ENCODE peak calls at places on chromosomes 13 and 19, in seven cellular contexts. M is testis, C is HCT116, E is GM23338, H is neural crest cell, N is thoracic aorta, P is tibial nerve. O is an unnamed sample.

GRCh38 chr13:75550159-75550567 is 572 bp downstream of the UCHL3 start:
- DNase-seq in M (peak), C (peak), E (peak), H (no peak), N (peak), P (no peak), O (no peak)

GRCh38 chr13:35514801-35515502 is 38.5 kb upstream of the MAB21L1 start:
- DNase-seq in M (no peak), C (no peak), E (peak), H (no peak), N (no peak), P (no peak), O (no peak)

GRCh38 chr19:47494729-47495128 is 10.7 kb upstream of the KPTN start:
- DNase-seq in M (no peak), C (no peak), E (no peak), H (no peak), N (no peak), P (no peak), O (no peak)

GRCh38 chr13:75635621-75636338 is at the start of gene LMO7:
- DNase-seq in M (peak), C (no peak), E (peak), H (peak), N (no peak), P (peak), O (peak)

GRCh38 chr13:33286143-33286542 is 588 bp upstream of the STARD13 start:
- DNase-seq in M (peak), C (no peak), E (peak), H (no peak), N (no peak), P (no peak), O (no peak)

GRCh38 chr13:99577934-99578917 is 77.0 kb downstream of the TM9SF2 start:
- DNase-seq in M (no peak), C (no peak), E (peak), H (peak), N (no peak), P (no peak), O (no peak)

GRCh38 chr13:35479223-35479536 is 2.7 kb upstream of the MAB21L1 start:
- DNase-seq in M (no peak), C (no peak), E (peak), H (no peak), N (no peak), P (no peak), O (no peak)

GRCh38 chr13:34046457-34046856 is 228.5 kb downstream of the RFC3 start:
- DNase-seq in M (no peak), C (no peak), E (no peak), H (no peak), N (no peak), P (no peak), O (no peak)

GRCh38 chr13:30071890-30072817 is 221.7 kb upstream of the UBL3 start:
- DNase-seq in M (no peak), C (no peak), E (peak), H (no peak), N (no peak), P (no peak), O (peak)

GRCh38 chr13:97630725-97631124 is 196.8 kb downstream of the RAP2A start:
- DNase-seq in M (no peak), C (no peak), E (no peak), H (no peak), N (no peak), P (no peak), O (no peak)

GRCh38 chr13:97627566-97627965 is 193.6 kb downstream of the RAP2A start:
- DNase-seq in M (peak), C (no peak), E (peak), H (no peak), N (no peak), P (no peak), O (no peak)

GRCh38 chr13:97629601-97630272 is 195.8 kb downstream of the RAP2A start:
- DNase-seq in M (no peak), C (no peak), E (no peak), H (no peak), N (no peak), P (no peak), O (peak)

GRCh38 chr13:97631158-97631557 is 197.2 kb downstream of the RAP2A start:
- DNase-seq in M (no peak), C (no peak), E (peak), H (no peak), N (no peak), P (no peak), O (no peak)
- TF ChIP-seq CTCF in M (no peak), C (no peak), E (peak), H (no peak), N (no peak), P (no peak), O (no peak)

DNA sequence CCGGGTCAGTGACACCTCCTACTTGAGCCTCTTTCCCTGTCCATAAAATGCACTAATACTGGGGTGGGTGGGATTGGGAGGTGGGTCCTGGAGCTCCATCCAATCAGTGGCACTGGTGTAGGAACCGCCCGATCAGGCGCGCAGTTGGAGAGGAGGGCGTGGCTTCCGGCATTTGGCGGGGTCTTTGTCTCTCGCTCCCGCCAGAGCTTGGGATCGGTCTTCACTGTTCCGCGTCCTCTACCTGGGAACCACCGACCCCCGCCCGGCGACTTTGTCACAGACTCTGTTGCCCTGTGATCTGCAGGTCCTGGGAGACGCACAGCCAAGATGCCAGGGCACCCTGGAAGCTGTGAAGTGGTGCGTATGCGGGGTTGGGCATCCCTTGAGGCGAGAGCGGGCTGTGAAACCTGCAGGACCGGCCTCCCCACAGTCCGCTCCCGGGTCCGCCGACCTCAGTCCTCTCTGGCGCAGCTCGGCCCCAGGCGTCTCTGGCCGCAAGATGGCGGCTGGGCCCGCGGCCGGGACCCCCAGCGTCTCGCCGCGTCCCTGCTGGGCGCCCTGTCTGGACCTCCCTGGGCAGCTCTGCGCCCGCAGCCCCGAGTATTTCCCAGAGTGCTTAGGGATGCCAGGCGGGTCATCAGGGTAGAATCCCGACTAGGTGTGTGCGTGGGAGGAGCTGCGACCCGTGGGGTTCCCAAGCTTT is 41.6 kb upstream of the ZNF730 start:
- DNase-seq in M (peak), C (no peak), E (peak), H (peak), N (no peak), P (no peak), O (peak)
- TF ChIP-seq CTCF in M (no peak), C (no peak), E (peak), H (no peak), N (no peak), P (no peak), O (no peak)

GRCh38 chr13:110138009-110138699 is 168.8 kb downstream of the COL4A1 start:
- DNase-seq in M (peak), C (peak), E (peak), H (no peak), N (peak), P (no peak), O (peak)
- TF ChIP-seq CTCF in M (no peak), C (peak), E (peak), H (peak), N (no peak), P (peak), O (no peak)

GRCh38 chr19:5567971-5568407 is 236 bp upstream of the TINCR start:
- DNase-seq in M (no peak), C (no peak), E (no peak), H (no peak), N (no peak), P (no peak), O (no peak)

GRCh38 chr19:5564930-5565329 is 2.8 kb downstream of the TINCR start:
- DNase-seq in M (no peak), C (no peak), E (no peak), H (no peak), N (no peak), P (no peak), O (no peak)

GRCh38 chr19:5571777-5572176 is 4.0 kb upstream of the TINCR start:
- DNase-seq in M (no peak), C (no peak), E (no peak), H (no peak), N (no peak), P (no peak), O (no peak)

GRCh38 chr19:5563941-5564612 is 3.7 kb downstream of the TINCR start:
- DNase-seq in M (no peak), C (no peak), E (no peak), H (no peak), N (no peak), P (no peak), O (no peak)

DNA sequence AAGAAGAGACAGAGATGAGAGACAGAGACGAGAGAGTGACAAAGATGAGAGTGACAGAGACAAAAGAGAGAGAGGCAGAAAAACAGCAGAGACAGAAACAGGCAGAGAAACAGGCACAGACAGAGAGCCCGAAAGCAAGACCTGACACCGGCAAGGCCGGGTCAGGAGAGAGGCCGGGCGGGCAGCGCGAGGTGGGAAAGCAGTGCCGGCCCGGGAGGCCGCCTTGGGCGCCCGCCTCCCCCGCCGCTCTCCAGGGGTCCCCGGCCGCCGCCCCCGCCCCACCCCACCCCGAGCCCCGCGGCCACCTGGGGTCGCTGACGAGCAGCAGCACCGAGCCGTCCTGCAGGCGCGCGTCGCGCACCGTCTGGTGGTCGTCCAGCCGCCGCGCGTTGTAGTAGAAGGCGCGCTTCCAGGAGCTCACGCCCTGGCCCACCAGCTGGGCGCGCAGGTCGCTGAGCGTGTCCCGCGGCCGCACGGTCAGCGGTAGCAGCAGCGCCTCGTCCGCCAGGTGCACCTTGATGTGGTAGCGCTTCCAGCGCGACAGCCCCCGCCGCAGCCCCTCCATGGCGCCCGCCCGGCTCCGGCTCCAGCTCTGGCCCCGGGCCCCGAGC is at the start of gene TINCR:
- DNase-seq in M (no peak), C (no peak), E (peak), H (peak), N (no peak), P (no peak), O (no peak)
- TF ChIP-seq CTCF in M (no peak), C (peak), E (peak), H (peak), N (no peak), P (no peak), O (no peak)

DNA sequence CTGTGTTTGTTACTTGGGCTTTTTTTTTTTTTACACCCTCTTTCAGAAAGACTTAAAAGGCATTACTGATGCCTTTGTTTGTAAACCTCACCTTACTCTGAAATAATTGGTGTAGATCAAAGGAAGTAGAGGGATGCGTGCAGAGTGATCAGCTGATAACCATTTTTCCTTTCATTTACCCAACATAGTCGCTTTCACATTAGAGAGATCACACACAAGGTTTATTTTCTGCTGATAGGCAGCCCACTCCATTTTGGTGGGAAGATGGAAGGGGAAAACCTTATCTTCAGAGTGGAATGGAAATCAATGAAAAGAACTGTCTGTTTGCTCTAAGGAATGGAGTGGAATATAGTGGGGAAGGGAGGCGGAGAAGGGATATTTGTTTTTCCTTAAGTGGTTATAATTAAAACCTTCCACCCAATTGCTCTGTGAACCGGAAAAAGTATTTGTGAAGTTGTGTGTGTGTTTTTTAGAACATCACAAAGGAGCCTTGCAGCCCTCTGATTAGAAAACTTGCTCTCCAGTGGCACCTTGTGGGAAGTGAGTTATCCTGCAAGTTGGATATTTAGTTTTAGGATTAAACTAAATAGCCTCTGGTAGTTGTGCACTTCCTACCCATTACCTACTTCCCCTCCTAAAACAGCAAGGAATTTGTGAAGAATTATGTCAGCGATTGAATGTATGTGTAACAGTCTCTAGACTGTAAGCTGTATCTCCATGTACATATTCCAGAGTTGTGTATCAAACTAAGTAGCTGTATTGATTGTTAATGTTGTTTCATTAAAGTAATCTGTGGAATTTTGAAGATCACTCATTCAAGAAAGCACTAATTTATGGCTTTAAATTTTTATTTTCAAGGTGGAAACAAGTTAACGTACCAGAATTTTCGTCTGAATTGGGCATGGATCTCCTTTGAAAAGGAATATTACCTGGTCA is 76.8 kb downstream of the FREM2 start:
- DNase-seq in M (peak), C (no peak), E (peak), H (peak), N (no peak), P (no peak), O (no peak)
- TF ChIP-seq CTCF in M (no peak), C (peak), E (peak), H (peak), N (no peak), P (peak), O (peak)

O was measured in left lung.